ENCODE peak calls at places on chromosomes 13 and 19, in six cellular contexts. D, Z, E, L, M and S are unnamed samples.

GRCh38 chr19:12703056-12703455 is 6.6 kb upstream of the FBXW9 start:
- ATAC-seq in D (peak), Z (no peak), E (no peak), L (no peak), M (peak), S (no peak)

GRCh38 chr19:4295972-4296771 is 6.0 kb downstream of the TMIGD2 start:
- ATAC-seq in D (peak), Z (no peak), E (no peak), L (peak), M (no peak), S (no peak)

GRCh38 chr13:95603887-95604533 is 40.5 kb downstream of the DZIP1 start:
- ATAC-seq in D (no peak), Z (no peak), E (no peak), L (no peak), M (no peak), S (peak)

GRCh38 chr13:44451109-44451508 is 77.5 kb downstream of the SERP2 start:
- ATAC-seq in D (no peak), Z (no peak), E (no peak), L (no peak), M (no peak), S (peak)

GRCh38 chr19:18605546-18606280 is 886 bp downstream of the CRLF1 start:
- ATAC-seq in D (no peak), Z (no peak), E (no peak), L (no peak), M (no peak), S (no peak)

GRCh38 chr13:65454403-65454802 is 1775.7 kb downstream of the PCDH9 start:
- ATAC-seq in D (no peak), Z (no peak), E (no peak), L (no peak), M (no peak), S (no peak)

GRCh38 chr19:3604987-3605343 is 1.7 kb downstream of the TBXA2R start:
- ATAC-seq in D (peak), Z (no peak), E (peak), L (no peak), M (peak), S (no peak)

GRCh38 chr13:24274452-24274971 is 34.9 kb upstream of the C1QTNF9 start:
- ATAC-seq in D (no peak), Z (no peak), E (peak), L (no peak), M (peak), S (no peak)

GRCh38 chr19:16898306-16899015 is 9.7 kb downstream of the F2RL3 start:
- ATAC-seq in D (no peak), Z (no peak), E (no peak), L (no peak), M (no peak), S (no peak)

GRCh38 chr19:3981373-3981735 is 3.9 kb downstream of the EEF2 start:
- ATAC-seq in D (no peak), Z (no peak), E (no peak), L (no peak), M (no peak), S (no peak)

GRCh38 chr13:43127827-43128226 is 104.4 kb downstream of the DNAJC15 start:
- ATAC-seq in D (peak), Z (no peak), E (no peak), L (peak), M (peak), S (no peak)

GRCh38 chr13:47033216-47033615 is 136.4 kb upstream of the HTR2A start:
- ATAC-seq in D (no peak), Z (no peak), E (no peak), L (no peak), M (no peak), S (no peak)

GRCh38 chr13:73092831-73093230 is 34.0 kb downstream of the KLF5 start:
- ATAC-seq in D (peak), Z (no peak), E (no peak), L (no peak), M (no peak), S (no peak)

GRCh38 chr19:3243851-3244700 is 19.6 kb downstream of the CELF5 start:
- ATAC-seq in D (peak), Z (no peak), E (peak), L (no peak), M (no peak), S (no peak)

GRCh38 chr19:35484637-35485036 is 5.6 kb downstream of the KRTDAP start:
- ATAC-seq in D (no peak), Z (no peak), E (no peak), L (no peak), M (no peak), S (no peak)

GRCh38 chr19:46480409-46480808 is 9.0 kb upstream of the PNMA8A start:
- ATAC-seq in D (no peak), Z (no peak), E (no peak), L (peak), M (no peak), S (peak)

GRCh38 chr19:1070931-1071791 is 4.2 kb downstream of the ARHGAP45 start:
- ATAC-seq in D (no peak), Z (no peak), E (no peak), L (no peak), M (no peak), S (no peak)

GRCh38 chr13:99403458-99403971 is 96.3 kb upstream of the GPR183 start:
- ATAC-seq in D (peak), Z (no peak), E (peak), L (no peak), M (peak), S (no peak)

GRCh38 chr13:47463002-47463401 is 538.1 kb downstream of the SUCLA2 start:
- ATAC-seq in D (no peak), Z (no peak), E (no peak), L (no peak), M (no peak), S (no peak)

GRCh38 chr19:21910318-21910717 is 74.3 kb upstream of the ZNF43 start:
- ATAC-seq in D (no peak), Z (no peak), E (no peak), L (no peak), M (no peak), S (no peak)

GRCh38 chr13:97001641-97002040 is 7.4 kb upstream of the OXGR1 start:
- ATAC-seq in D (no peak), Z (no peak), E (no peak), L (no peak), M (no peak), S (no peak)

GRCh38 chr19:31015778-31016177 is 333.5 kb downstream of the TSHZ3 start:
- ATAC-seq in D (no peak), Z (no peak), E (no peak), L (no peak), M (no peak), S (no peak)

GRCh38 chr13:96036515-96036914 is 16.7 kb downstream of the UGGT2 start:
- ATAC-seq in D (no peak), Z (no peak), E (no peak), L (no peak), M (no peak), S (no peak)

GRCh38 chr19:23784274-23784673 is 25.6 kb upstream of the ZNF681 start:
- ATAC-seq in D (no peak), Z (no peak), E (no peak), L (no peak), M (peak), S (no peak)

GRCh38 chr13:110539894-110540293 is 21.6 kb downstream of the RAB20 start:
- ATAC-seq in D (no peak), Z (no peak), E (no peak), L (no peak), M (no peak), S (no peak)

GRCh38 chr13:26571518-26571917 is 14.0 kb downstream of the WASF3 start:
- ATAC-seq in D (no peak), Z (no peak), E (no peak), L (no peak), M (no peak), S (no peak)

GRCh38 chr13:23668557-23668956 is 98.3 kb downstream of the TNFRSF19 start:
- ATAC-seq in D (no peak), Z (no peak), E (no peak), L (no peak), M (no peak), S (no peak)

GRCh38 chr13:20151016-20151415 is 9.8 kb downstream of the GJA3 start:
- ATAC-seq in D (no peak), Z (no peak), E (no peak), L (no peak), M (no peak), S (no peak)

GRCh38 chr13:40933508-40933907 is 85.6 kb downstream of the ELF1 start:
- ATAC-seq in D (peak), Z (no peak), E (peak), L (no peak), M (no peak), S (no peak)

GRCh38 chr13:88628882-88629281 is 957.7 kb downstream of the SLITRK5 start:
- ATAC-seq in D (no peak), Z (no peak), E (no peak), L (no peak), M (no peak), S (no peak)

GRCh38 chr19:41912899-41913475 is 15.3 kb downstream of the ERFL start:
- ATAC-seq in D (no peak), Z (no peak), E (peak), L (no peak), M (peak), S (no peak)

GRCh38 chr13:73422973-73423372 is 364.2 kb downstream of the KLF5 start:
- ATAC-seq in D (no peak), Z (no peak), E (no peak), L (no peak), M (no peak), S (no peak)

GRCh38 chr13:107339209-107339608 is 771.3 kb upstream of the ARGLU1 start:
- ATAC-seq in D (no peak), Z (no peak), E (no peak), L (no peak), M (no peak), S (no peak)

GRCh38 chr13:105962080-105962479 is 573.4 kb downstream of the EFNB2 start:
- ATAC-seq in D (peak), Z (no peak), E (no peak), L (no peak), M (no peak), S (no peak)

GRCh38 chr19:13906525-13906904 is 514 bp downstream of the CC2D1A start:
- ATAC-seq in D (no peak), Z (peak), E (peak), L (peak), M (peak), S (peak)

GRCh38 chr19:56885173-56885679 is 44.7 kb upstream of the PEG3 start:
- ATAC-seq in D (no peak), Z (no peak), E (no peak), L (no peak), M (no peak), S (no peak)